ENCODE peak calls at places on chromosomes 11 and 22, in seven cellular contexts. One of them, this sample, is unnamed.

GRCh38 chr11:120404495-120404894 is 68.3 kb downstream of the ARHGEF12 start:
- DNase-seq in lower lobe of right lung: no peak
- DNase-seq in activated naive CD4-positive, alpha-beta T cell: no peak
- DNase-seq in stimulated activated CD4-positive, alpha-beta T cell treated with anti-CD3 and anti-CD28 coated beads, Interleukin-15, amount 100 ng/mL, for 24 hours: no peak
- DNase-seq in SW480: no peak
- DNase-seq in stimulated activated effector memory CD8-positive, alpha-beta T cell treated with anti-CD3 and anti-CD28 coated beads, Interleukin-12 subunit alpha, Interleukin-12 subunit beta, amount 100 ng/mL, for 72 hours: no peak
- DNase-seq in NCI-H510A treated with DMSO at 0.1 percent for 48 hours: no peak
- DNase-seq in this sample: no peak

GRCh38 chr11:63019506-63019905 is 3.9 kb upstream of the SLC22A8 start:
- DNase-seq in activated naive CD4-positive, alpha-beta T cell: no peak
- DNase-seq in stimulated activated effector memory CD8-positive, alpha-beta T cell treated with anti-CD3 and anti-CD28 coated beads, Interleukin-12 subunit alpha, Interleukin-12 subunit beta, amount 100 ng/mL, for 72 hours: no peak
- DNase-seq in SW480: no peak
- DNase-seq in lower lobe of right lung: no peak
- DNase-seq in stimulated activated CD4-positive, alpha-beta T cell treated with anti-CD3 and anti-CD28 coated beads, Interleukin-15, amount 100 ng/mL, for 24 hours: no peak
- DNase-seq in NCI-H510A treated with DMSO at 0.1 percent for 48 hours: no peak
- DNase-seq in this sample: no peak

GRCh38 chr11:13341028-13341427 is 63.4 kb downstream of the BMAL1 start:
- DNase-seq in lower lobe of right lung: peak; percentile 63
- DNase-seq in activated naive CD4-positive, alpha-beta T cell: no peak
- DNase-seq in stimulated activated effector memory CD8-positive, alpha-beta T cell treated with anti-CD3 and anti-CD28 coated beads, Interleukin-12 subunit alpha, Interleukin-12 subunit beta, amount 100 ng/mL, for 72 hours: no peak
- DNase-seq in NCI-H510A treated with DMSO at 0.1 percent for 48 hours: no peak
- DNase-seq in SW480: no peak
- DNase-seq in stimulated activated CD4-positive, alpha-beta T cell treated with anti-CD3 and anti-CD28 coated beads, Interleukin-15, amount 100 ng/mL, for 24 hours: no peak
- DNase-seq in this sample: no peak

GRCh38 chr22:42889290-42889689 is 32.2 kb upstream of the ARFGAP3 start:
- DNase-seq in activated naive CD4-positive, alpha-beta T cell: no peak
- DNase-seq in stimulated activated effector memory CD8-positive, alpha-beta T cell treated with anti-CD3 and anti-CD28 coated beads, Interleukin-12 subunit alpha, Interleukin-12 subunit beta, amount 100 ng/mL, for 72 hours: no peak
- DNase-seq in stimulated activated CD4-positive, alpha-beta T cell treated with anti-CD3 and anti-CD28 coated beads, Interleukin-15, amount 100 ng/mL, for 24 hours: no peak
- DNase-seq in lower lobe of right lung: no peak
- DNase-seq in SW480: no peak
- DNase-seq in NCI-H510A treated with DMSO at 0.1 percent for 48 hours: no peak
- DNase-seq in this sample: no peak

GRCh38 chr22:43185860-43186261 is 1.1 kb downstream of the TTLL12 start:
- DNase-seq in lower lobe of right lung: no peak
- DNase-seq in SW480: peak; percentile 26
- DNase-seq in stimulated activated CD4-positive, alpha-beta T cell treated with anti-CD3 and anti-CD28 coated beads, Interleukin-15, amount 100 ng/mL, for 24 hours: no peak
- DNase-seq in activated naive CD4-positive, alpha-beta T cell: no peak
- DNase-seq in stimulated activated effector memory CD8-positive, alpha-beta T cell treated with anti-CD3 and anti-CD28 coated beads, Interleukin-12 subunit alpha, Interleukin-12 subunit beta, amount 100 ng/mL, for 72 hours: no peak
- DNase-seq in NCI-H510A treated with DMSO at 0.1 percent for 48 hours: peak; percentile 10
- DNase-seq in this sample: peak; percentile 13

GRCh38 chr11:46383404-46383758 is 1.9 kb downstream of the MDK start:
- DNase-seq in activated naive CD4-positive, alpha-beta T cell: no peak
- DNase-seq in SW480: no peak
- DNase-seq in lower lobe of right lung: no peak
- DNase-seq in stimulated activated effector memory CD8-positive, alpha-beta T cell treated with anti-CD3 and anti-CD28 coated beads, Interleukin-12 subunit alpha, Interleukin-12 subunit beta, amount 100 ng/mL, for 72 hours: no peak
- DNase-seq in NCI-H510A treated with DMSO at 0.1 percent for 48 hours: no peak
- DNase-seq in stimulated activated CD4-positive, alpha-beta T cell treated with anti-CD3 and anti-CD28 coated beads, Interleukin-15, amount 100 ng/mL, for 24 hours: no peak
- DNase-seq in this sample: peak; percentile 33

GRCh38 chr11:64850979-64851567 is 6.6 kb upstream of the CDC42BPG start:
- DNase-seq in activated naive CD4-positive, alpha-beta T cell: no peak
- DNase-seq in stimulated activated effector memory CD8-positive, alpha-beta T cell treated with anti-CD3 and anti-CD28 coated beads, Interleukin-12 subunit alpha, Interleukin-12 subunit beta, amount 100 ng/mL, for 72 hours: peak; percentile 77
- DNase-seq in lower lobe of right lung: no peak
- DNase-seq in stimulated activated CD4-positive, alpha-beta T cell treated with anti-CD3 and anti-CD28 coated beads, Interleukin-15, amount 100 ng/mL, for 24 hours: peak; percentile 76
- DNase-seq in NCI-H510A treated with DMSO at 0.1 percent for 48 hours: no peak
- DNase-seq in SW480: peak; percentile 61
- DNase-seq in this sample: no peak

GRCh38 chr11:15073361-15074205 is at the start of gene CALCB:
- DNase-seq in NCI-H510A treated with DMSO at 0.1 percent for 48 hours: peak; percentile 33
- DNase-seq in stimulated activated CD4-positive, alpha-beta T cell treated with anti-CD3 and anti-CD28 coated beads, Interleukin-15, amount 100 ng/mL, for 24 hours: peak; percentile 64
- DNase-seq in activated naive CD4-positive, alpha-beta T cell: no peak
- DNase-seq in SW480: peak; percentile 43
- DNase-seq in lower lobe of right lung: peak; percentile 51
- DNase-seq in stimulated activated effector memory CD8-positive, alpha-beta T cell treated with anti-CD3 and anti-CD28 coated beads, Interleukin-12 subunit alpha, Interleukin-12 subunit beta, amount 100 ng/mL, for 72 hours: no peak
- DNase-seq in this sample: peak; percentile 78

GRCh38 chr11:86570457-86570856 is 102.0 kb downstream of the ME3 start:
- DNase-seq in stimulated activated effector memory CD8-positive, alpha-beta T cell treated with anti-CD3 and anti-CD28 coated beads, Interleukin-12 subunit alpha, Interleukin-12 subunit beta, amount 100 ng/mL, for 72 hours: no peak
- DNase-seq in SW480: no peak
- DNase-seq in activated naive CD4-positive, alpha-beta T cell: no peak
- DNase-seq in NCI-H510A treated with DMSO at 0.1 percent for 48 hours: no peak
- DNase-seq in lower lobe of right lung: no peak
- DNase-seq in stimulated activated CD4-positive, alpha-beta T cell treated with anti-CD3 and anti-CD28 coated beads, Interleukin-15, amount 100 ng/mL, for 24 hours: no peak
- DNase-seq in this sample: no peak

GRCh38 chr11:67375320-67376021 is 2.1 kb upstream of the CLCF1 start:
- DNase-seq in stimulated activated effector memory CD8-positive, alpha-beta T cell treated with anti-CD3 and anti-CD28 coated beads, Interleukin-12 subunit alpha, Interleukin-12 subunit beta, amount 100 ng/mL, for 72 hours: no peak
- DNase-seq in SW480: no peak
- DNase-seq in NCI-H510A treated with DMSO at 0.1 percent for 48 hours: no peak
- DNase-seq in activated naive CD4-positive, alpha-beta T cell: no peak
- DNase-seq in stimulated activated CD4-positive, alpha-beta T cell treated with anti-CD3 and anti-CD28 coated beads, Interleukin-15, amount 100 ng/mL, for 24 hours: no peak
- DNase-seq in lower lobe of right lung: no peak
- DNase-seq in this sample: no peak

GRCh38 chr11:18383388-18384156 is 10.8 kb upstream of the LDHA start:
- DNase-seq in stimulated activated CD4-positive, alpha-beta T cell treated with anti-CD3 and anti-CD28 coated beads, Interleukin-15, amount 100 ng/mL, for 24 hours: peak; percentile 89
- DNase-seq in activated naive CD4-positive, alpha-beta T cell: peak; percentile 19
- DNase-seq in lower lobe of right lung: peak; percentile 56
- DNase-seq in SW480: peak; percentile 91
- DNase-seq in NCI-H510A treated with DMSO at 0.1 percent for 48 hours: peak; percentile 11
- DNase-seq in stimulated activated effector memory CD8-positive, alpha-beta T cell treated with anti-CD3 and anti-CD28 coated beads, Interleukin-12 subunit alpha, Interleukin-12 subunit beta, amount 100 ng/mL, for 72 hours: peak; percentile 88
- DNase-seq in this sample: no peak

GRCh38 chr11:99739464-99740089 is 718.8 kb downstream of the CNTN5 start:
- DNase-seq in stimulated activated CD4-positive, alpha-beta T cell treated with anti-CD3 and anti-CD28 coated beads, Interleukin-15, amount 100 ng/mL, for 24 hours: no peak
- DNase-seq in SW480: peak; percentile 28
- DNase-seq in stimulated activated effector memory CD8-positive, alpha-beta T cell treated with anti-CD3 and anti-CD28 coated beads, Interleukin-12 subunit alpha, Interleukin-12 subunit beta, amount 100 ng/mL, for 72 hours: no peak
- DNase-seq in NCI-H510A treated with DMSO at 0.1 percent for 48 hours: peak; percentile 2
- DNase-seq in activated naive CD4-positive, alpha-beta T cell: no peak
- DNase-seq in lower lobe of right lung: no peak
- DNase-seq in this sample: peak; percentile 83

GRCh38 chr11:105811242-105811641 is 201.4 kb downstream of the GRIA4 start:
- DNase-seq in stimulated activated effector memory CD8-positive, alpha-beta T cell treated with anti-CD3 and anti-CD28 coated beads, Interleukin-12 subunit alpha, Interleukin-12 subunit beta, amount 100 ng/mL, for 72 hours: no peak
- DNase-seq in activated naive CD4-positive, alpha-beta T cell: no peak
- DNase-seq in NCI-H510A treated with DMSO at 0.1 percent for 48 hours: no peak
- DNase-seq in SW480: no peak
- DNase-seq in stimulated activated CD4-positive, alpha-beta T cell treated with anti-CD3 and anti-CD28 coated beads, Interleukin-15, amount 100 ng/mL, for 24 hours: no peak
- DNase-seq in lower lobe of right lung: no peak
- DNase-seq in this sample: no peak

GRCh38 chr11:128232588-128232987 is 354.8 kb downstream of the ETS1 start:
- DNase-seq in NCI-H510A treated with DMSO at 0.1 percent for 48 hours: no peak
- DNase-seq in stimulated activated CD4-positive, alpha-beta T cell treated with anti-CD3 and anti-CD28 coated beads, Interleukin-15, amount 100 ng/mL, for 24 hours: peak; percentile 80
- DNase-seq in activated naive CD4-positive, alpha-beta T cell: no peak
- DNase-seq in stimulated activated effector memory CD8-positive, alpha-beta T cell treated with anti-CD3 and anti-CD28 coated beads, Interleukin-12 subunit alpha, Interleukin-12 subunit beta, amount 100 ng/mL, for 72 hours: peak; percentile 80
- DNase-seq in lower lobe of right lung: no peak
- DNase-seq in SW480: no peak
- DNase-seq in this sample: no peak

GRCh38 chr22:46364341-46365165 is 29.0 kb downstream of the TRMU start:
- DNase-seq in lower lobe of right lung: peak; percentile 43
- DNase-seq in stimulated activated CD4-positive, alpha-beta T cell treated with anti-CD3 and anti-CD28 coated beads, Interleukin-15, amount 100 ng/mL, for 24 hours: no peak
- DNase-seq in NCI-H510A treated with DMSO at 0.1 percent for 48 hours: no peak
- DNase-seq in stimulated activated effector memory CD8-positive, alpha-beta T cell treated with anti-CD3 and anti-CD28 coated beads, Interleukin-12 subunit alpha, Interleukin-12 subunit beta, amount 100 ng/mL, for 72 hours: no peak
- DNase-seq in SW480: no peak
- DNase-seq in activated naive CD4-positive, alpha-beta T cell: no peak
- DNase-seq in this sample: no peak

GRCh38 chr11:15775051-15775541 is 581.2 kb downstream of the SOX6 start:
- DNase-seq in stimulated activated CD4-positive, alpha-beta T cell treated with anti-CD3 and anti-CD28 coated beads, Interleukin-15, amount 100 ng/mL, for 24 hours: peak; percentile 2
- DNase-seq in activated naive CD4-positive, alpha-beta T cell: no peak
- DNase-seq in NCI-H510A treated with DMSO at 0.1 percent for 48 hours: no peak
- DNase-seq in stimulated activated effector memory CD8-positive, alpha-beta T cell treated with anti-CD3 and anti-CD28 coated beads, Interleukin-12 subunit alpha, Interleukin-12 subunit beta, amount 100 ng/mL, for 72 hours: no peak
- DNase-seq in SW480: no peak
- DNase-seq in lower lobe of right lung: no peak
- DNase-seq in this sample: no peak

GRCh38 chr22:50625568-50626313 is 2.2 kb downstream of the ARSA start:
- DNase-seq in SW480: no peak
- DNase-seq in NCI-H510A treated with DMSO at 0.1 percent for 48 hours: no peak
- DNase-seq in activated naive CD4-positive, alpha-beta T cell: no peak
- DNase-seq in lower lobe of right lung: no peak
- DNase-seq in stimulated activated CD4-positive, alpha-beta T cell treated with anti-CD3 and anti-CD28 coated beads, Interleukin-15, amount 100 ng/mL, for 24 hours: no peak
- DNase-seq in stimulated activated effector memory CD8-positive, alpha-beta T cell treated with anti-CD3 and anti-CD28 coated beads, Interleukin-12 subunit alpha, Interleukin-12 subunit beta, amount 100 ng/mL, for 72 hours: no peak
- DNase-seq in this sample: no peak

GRCh38 chr11:14577835-14578529 is 57.8 kb upstream of the PSMA1 start:
- DNase-seq in NCI-H510A treated with DMSO at 0.1 percent for 48 hours: no peak
- DNase-seq in lower lobe of right lung: no peak
- DNase-seq in activated naive CD4-positive, alpha-beta T cell: no peak
- DNase-seq in stimulated activated CD4-positive, alpha-beta T cell treated with anti-CD3 and anti-CD28 coated beads, Interleukin-15, amount 100 ng/mL, for 24 hours: no peak
- DNase-seq in stimulated activated effector memory CD8-positive, alpha-beta T cell treated with anti-CD3 and anti-CD28 coated beads, Interleukin-12 subunit alpha, Interleukin-12 subunit beta, amount 100 ng/mL, for 72 hours: peak; percentile 53
- DNase-seq in SW480: no peak
- DNase-seq in this sample: no peak

GRCh38 chr22:35170716-35171697 is 86.3 kb upstream of the HMGXB4 start:
- DNase-seq in stimulated activated effector memory CD8-positive, alpha-beta T cell treated with anti-CD3 and anti-CD28 coated beads, Interleukin-12 subunit alpha, Interleukin-12 subunit beta, amount 100 ng/mL, for 72 hours: peak; percentile 34
- DNase-seq in NCI-H510A treated with DMSO at 0.1 percent for 48 hours: no peak
- DNase-seq in stimulated activated CD4-positive, alpha-beta T cell treated with anti-CD3 and anti-CD28 coated beads, Interleukin-15, amount 100 ng/mL, for 24 hours: no peak
- DNase-seq in SW480: no peak
- DNase-seq in lower lobe of right lung: no peak
- DNase-seq in activated naive CD4-positive, alpha-beta T cell: no peak
- DNase-seq in this sample: no peak

GRCh38 chr22:47629791-47630655 is 867.6 kb downstream of the TBC1D22A start:
- DNase-seq in stimulated activated effector memory CD8-positive, alpha-beta T cell treated with anti-CD3 and anti-CD28 coated beads, Interleukin-12 subunit alpha, Interleukin-12 subunit beta, amount 100 ng/mL, for 72 hours: no peak
- DNase-seq in stimulated activated CD4-positive, alpha-beta T cell treated with anti-CD3 and anti-CD28 coated beads, Interleukin-15, amount 100 ng/mL, for 24 hours: no peak
- DNase-seq in SW480: no peak
- DNase-seq in lower lobe of right lung: no peak
- DNase-seq in activated naive CD4-positive, alpha-beta T cell: no peak
- DNase-seq in NCI-H510A treated with DMSO at 0.1 percent for 48 hours: no peak
- DNase-seq in this sample: no peak

GRCh38 chr11:79413258-79413657 is 27.6 kb downstream of the TENM4 start:
- DNase-seq in activated naive CD4-positive, alpha-beta T cell: no peak
- DNase-seq in stimulated activated effector memory CD8-positive, alpha-beta T cell treated with anti-CD3 and anti-CD28 coated beads, Interleukin-12 subunit alpha, Interleukin-12 subunit beta, amount 100 ng/mL, for 72 hours: no peak
- DNase-seq in SW480: peak; percentile 18
- DNase-seq in NCI-H510A treated with DMSO at 0.1 percent for 48 hours: peak; percentile 18
- DNase-seq in stimulated activated CD4-positive, alpha-beta T cell treated with anti-CD3 and anti-CD28 coated beads, Interleukin-15, amount 100 ng/mL, for 24 hours: no peak
- DNase-seq in lower lobe of right lung: no peak
- DNase-seq in this sample: peak; percentile 66

GRCh38 chr11:9001736-9002135 is 2.1 kb downstream of the NRIP3 start:
- DNase-seq in activated naive CD4-positive, alpha-beta T cell: no peak
- DNase-seq in stimulated activated CD4-positive, alpha-beta T cell treated with anti-CD3 and anti-CD28 coated beads, Interleukin-15, amount 100 ng/mL, for 24 hours: peak; percentile 67
- DNase-seq in stimulated activated effector memory CD8-positive, alpha-beta T cell treated with anti-CD3 and anti-CD28 coated beads, Interleukin-12 subunit alpha, Interleukin-12 subunit beta, amount 100 ng/mL, for 72 hours: peak; percentile 65
- DNase-seq in lower lobe of right lung: no peak
- DNase-seq in NCI-H510A treated with DMSO at 0.1 percent for 48 hours: no peak
- DNase-seq in SW480: no peak
- DNase-seq in this sample: no peak

GRCh38 chr22:45604239-45604711 is 67.4 kb upstream of the ATXN10 start:
- DNase-seq in activated naive CD4-positive, alpha-beta T cell: no peak
- DNase-seq in lower lobe of right lung: peak; percentile 34
- DNase-seq in SW480: peak; percentile 43
- DNase-seq in stimulated activated effector memory CD8-positive, alpha-beta T cell treated with anti-CD3 and anti-CD28 coated beads, Interleukin-12 subunit alpha, Interleukin-12 subunit beta, amount 100 ng/mL, for 72 hours: no peak
- DNase-seq in stimulated activated CD4-positive, alpha-beta T cell treated with anti-CD3 and anti-CD28 coated beads, Interleukin-15, amount 100 ng/mL, for 24 hours: no peak
- DNase-seq in NCI-H510A treated with DMSO at 0.1 percent for 48 hours: no peak
- DNase-seq in this sample: no peak

GRCh38 chr11:13776134-13776815 is 107.8 kb downstream of the FAR1 start:
- DNase-seq in SW480: peak; percentile 19
- DNase-seq in stimulated activated effector memory CD8-positive, alpha-beta T cell treated with anti-CD3 and anti-CD28 coated beads, Interleukin-12 subunit alpha, Interleukin-12 subunit beta, amount 100 ng/mL, for 72 hours: no peak
- DNase-seq in stimulated activated CD4-positive, alpha-beta T cell treated with anti-CD3 and anti-CD28 coated beads, Interleukin-15, amount 100 ng/mL, for 24 hours: peak; percentile 7
- DNase-seq in NCI-H510A treated with DMSO at 0.1 percent for 48 hours: no peak
- DNase-seq in lower lobe of right lung: no peak
- DNase-seq in activated naive CD4-positive, alpha-beta T cell: no peak
- DNase-seq in this sample: peak; percentile 36

GRCh38 chr11:66855574-66856495 is 1.0 kb upstream of the LRFN4 start:
- DNase-seq in stimulated activated effector memory CD8-positive, alpha-beta T cell treated with anti-CD3 and anti-CD28 coated beads, Interleukin-12 subunit alpha, Interleukin-12 subunit beta, amount 100 ng/mL, for 72 hours: no peak
- DNase-seq in SW480: peak; percentile 89
- DNase-seq in stimulated activated CD4-positive, alpha-beta T cell treated with anti-CD3 and anti-CD28 coated beads, Interleukin-15, amount 100 ng/mL, for 24 hours: peak; percentile 94
- DNase-seq in activated naive CD4-positive, alpha-beta T cell: peak; percentile 19
- DNase-seq in lower lobe of right lung: peak; percentile 96
- DNase-seq in NCI-H510A treated with DMSO at 0.1 percent for 48 hours: peak; percentile 92
- DNase-seq in this sample: peak; percentile 96

GRCh38 chr22:43228330-43228729 is 41.4 kb upstream of the TTLL12 start:
- DNase-seq in stimulated activated effector memory CD8-positive, alpha-beta T cell treated with anti-CD3 and anti-CD28 coated beads, Interleukin-12 subunit alpha, Interleukin-12 subunit beta, amount 100 ng/mL, for 72 hours: no peak
- DNase-seq in lower lobe of right lung: no peak
- DNase-seq in activated naive CD4-positive, alpha-beta T cell: no peak
- DNase-seq in stimulated activated CD4-positive, alpha-beta T cell treated with anti-CD3 and anti-CD28 coated beads, Interleukin-15, amount 100 ng/mL, for 24 hours: peak; percentile 39
- DNase-seq in SW480: peak; percentile 26
- DNase-seq in NCI-H510A treated with DMSO at 0.1 percent for 48 hours: no peak
- DNase-seq in this sample: peak; percentile 18

GRCh38 chr11:103936059-103936458 is 100.4 kb upstream of the DDI1 start:
- DNase-seq in lower lobe of right lung: no peak
- DNase-seq in stimulated activated CD4-positive, alpha-beta T cell treated with anti-CD3 and anti-CD28 coated beads, Interleukin-15, amount 100 ng/mL, for 24 hours: no peak
- DNase-seq in NCI-H510A treated with DMSO at 0.1 percent for 48 hours: no peak
- DNase-seq in activated naive CD4-positive, alpha-beta T cell: no peak
- DNase-seq in SW480: no peak
- DNase-seq in stimulated activated effector memory CD8-positive, alpha-beta T cell treated with anti-CD3 and anti-CD28 coated beads, Interleukin-12 subunit alpha, Interleukin-12 subunit beta, amount 100 ng/mL, for 72 hours: no peak
- DNase-seq in this sample: no peak

GRCh38 chr22:46636221-46637002 is 16.2 kb downstream of the GRAMD4 start:
- DNase-seq in stimulated activated effector memory CD8-positive, alpha-beta T cell treated with anti-CD3 and anti-CD28 coated beads, Interleukin-12 subunit alpha, Interleukin-12 subunit beta, amount 100 ng/mL, for 72 hours: no peak
- DNase-seq in SW480: no peak
- DNase-seq in activated naive CD4-positive, alpha-beta T cell: no peak
- DNase-seq in NCI-H510A treated with DMSO at 0.1 percent for 48 hours: no peak
- DNase-seq in lower lobe of right lung: no peak
- DNase-seq in stimulated activated CD4-positive, alpha-beta T cell treated with anti-CD3 and anti-CD28 coated beads, Interleukin-15, amount 100 ng/mL, for 24 hours: no peak
- DNase-seq in this sample: no peak

GRCh38 chr11:79198898-79199250 is 242.0 kb downstream of the TENM4 start:
- DNase-seq in NCI-H510A treated with DMSO at 0.1 percent for 48 hours: no peak
- DNase-seq in lower lobe of right lung: no peak
- DNase-seq in SW480: no peak
- DNase-seq in activated naive CD4-positive, alpha-beta T cell: no peak
- DNase-seq in stimulated activated CD4-positive, alpha-beta T cell treated with anti-CD3 and anti-CD28 coated beads, Interleukin-15, amount 100 ng/mL, for 24 hours: no peak
- DNase-seq in stimulated activated effector memory CD8-positive, alpha-beta T cell treated with anti-CD3 and anti-CD28 coated beads, Interleukin-12 subunit alpha, Interleukin-12 subunit beta, amount 100 ng/mL, for 72 hours: no peak
- DNase-seq in this sample: no peak

GRCh38 chr11:9719949-9720646 is 56.2 kb downstream of the SWAP70 start:
- DNase-seq in lower lobe of right lung: no peak
- DNase-seq in NCI-H510A treated with DMSO at 0.1 percent for 48 hours: no peak
- DNase-seq in stimulated activated CD4-positive, alpha-beta T cell treated with anti-CD3 and anti-CD28 coated beads, Interleukin-15, amount 100 ng/mL, for 24 hours: no peak
- DNase-seq in activated naive CD4-positive, alpha-beta T cell: no peak
- DNase-seq in stimulated activated effector memory CD8-positive, alpha-beta T cell treated with anti-CD3 and anti-CD28 coated beads, Interleukin-12 subunit alpha, Interleukin-12 subunit beta, amount 100 ng/mL, for 72 hours: no peak
- DNase-seq in SW480: no peak
- DNase-seq in this sample: peak; percentile 68

GRCh38 chr11:92838655-92839334 is 130.7 kb upstream of the MTNR1B start:
- DNase-seq in stimulated activated effector memory CD8-positive, alpha-beta T cell treated with anti-CD3 and anti-CD28 coated beads, Interleukin-12 subunit alpha, Interleukin-12 subunit beta, amount 100 ng/mL, for 72 hours: no peak
- DNase-seq in activated naive CD4-positive, alpha-beta T cell: no peak
- DNase-seq in stimulated activated CD4-positive, alpha-beta T cell treated with anti-CD3 and anti-CD28 coated beads, Interleukin-15, amount 100 ng/mL, for 24 hours: no peak
- DNase-seq in SW480: no peak
- DNase-seq in lower lobe of right lung: no peak
- DNase-seq in NCI-H510A treated with DMSO at 0.1 percent for 48 hours: peak; percentile 93
- DNase-seq in this sample: peak; percentile 90

GRCh38 chr11:33525789-33526188 is 174.8 kb downstream of the C11orf91 start:
- DNase-seq in activated naive CD4-positive, alpha-beta T cell: no peak
- DNase-seq in lower lobe of right lung: no peak
- DNase-seq in stimulated activated effector memory CD8-positive, alpha-beta T cell treated with anti-CD3 and anti-CD28 coated beads, Interleukin-12 subunit alpha, Interleukin-12 subunit beta, amount 100 ng/mL, for 72 hours: no peak
- DNase-seq in stimulated activated CD4-positive, alpha-beta T cell treated with anti-CD3 and anti-CD28 coated beads, Interleukin-15, amount 100 ng/mL, for 24 hours: no peak
- DNase-seq in NCI-H510A treated with DMSO at 0.1 percent for 48 hours: no peak
- DNase-seq in SW480: no peak
- DNase-seq in this sample: no peak

GRCh38 chr11:46361283-46362145 is 14.3 kb downstream of the DGKZ start:
- DNase-seq in SW480: no peak
- DNase-seq in NCI-H510A treated with DMSO at 0.1 percent for 48 hours: peak; percentile 16
- DNase-seq in stimulated activated CD4-positive, alpha-beta T cell treated with anti-CD3 and anti-CD28 coated beads, Interleukin-15, amount 100 ng/mL, for 24 hours: peak; percentile 79
- DNase-seq in lower lobe of right lung: peak; percentile 83
- DNase-seq in stimulated activated effector memory CD8-positive, alpha-beta T cell treated with anti-CD3 and anti-CD28 coated beads, Interleukin-12 subunit alpha, Interleukin-12 subunit beta, amount 100 ng/mL, for 72 hours: peak; percentile 79
- DNase-seq in activated naive CD4-positive, alpha-beta T cell: no peak
- DNase-seq in this sample: peak; percentile 89

GRCh38 chr11:14449302-14449714 is 50.3 kb downstream of the COPB1 start:
- DNase-seq in lower lobe of right lung: no peak
- DNase-seq in SW480: no peak
- DNase-seq in NCI-H510A treated with DMSO at 0.1 percent for 48 hours: no peak
- DNase-seq in stimulated activated effector memory CD8-positive, alpha-beta T cell treated with anti-CD3 and anti-CD28 coated beads, Interleukin-12 subunit alpha, Interleukin-12 subunit beta, amount 100 ng/mL, for 72 hours: no peak
- DNase-seq in stimulated activated CD4-positive, alpha-beta T cell treated with anti-CD3 and anti-CD28 coated beads, Interleukin-15, amount 100 ng/mL, for 24 hours: no peak
- DNase-seq in activated naive CD4-positive, alpha-beta T cell: no peak
- DNase-seq in this sample: no peak

GRCh38 chr11:24509114-24509513 is 12.3 kb downstream of the LUZP2 start:
- DNase-seq in activated naive CD4-positive, alpha-beta T cell: no peak
- DNase-seq in stimulated activated effector memory CD8-positive, alpha-beta T cell treated with anti-CD3 and anti-CD28 coated beads, Interleukin-12 subunit alpha, Interleukin-12 subunit beta, amount 100 ng/mL, for 72 hours: no peak
- DNase-seq in NCI-H510A treated with DMSO at 0.1 percent for 48 hours: no peak
- DNase-seq in stimulated activated CD4-positive, alpha-beta T cell treated with anti-CD3 and anti-CD28 coated beads, Interleukin-15, amount 100 ng/mL, for 24 hours: no peak
- DNase-seq in lower lobe of right lung: no peak
- DNase-seq in SW480: no peak
- DNase-seq in this sample: no peak

GRCh38 chr11:117597083-117597482 is 199.9 kb downstream of the DSCAML1 start:
- DNase-seq in stimulated activated effector memory CD8-positive, alpha-beta T cell treated with anti-CD3 and anti-CD28 coated beads, Interleukin-12 subunit alpha, Interleukin-12 subunit beta, amount 100 ng/mL, for 72 hours: peak; percentile 65
- DNase-seq in activated naive CD4-positive, alpha-beta T cell: no peak
- DNase-seq in NCI-H510A treated with DMSO at 0.1 percent for 48 hours: no peak
- DNase-seq in SW480: peak; percentile 39
- DNase-seq in stimulated activated CD4-positive, alpha-beta T cell treated with anti-CD3 and anti-CD28 coated beads, Interleukin-15, amount 100 ng/mL, for 24 hours: peak; percentile 60
- DNase-seq in lower lobe of right lung: no peak
- DNase-seq in this sample: peak; percentile 29

This sample was measured in NCI-H1417.